ENCODE peak calls at places on chromosomes 13 and 19, in ten cellular contexts. P is ACHN; S is CD4-positive, CD25-positive, alpha-beta regulatory T cell; U is NCI-H1048; Y is activated CD4-positive, CD25-positive, alpha-beta regulatory T cell treated with anti-CD3 and anti-CD28 coated beads, Interleukin-2, amount 50 U/mL, for 16 hours; T is AG04449; A is astrocyte of the hippocampus; K is pulmonary artery endothelial cell; X is mucosa of gallbladder; E is Peyer's patch. L is an unnamed sample.

GRCh38 chr13:51230473-51231105 is 8.4 kb downstream of the FAM124A start:
- DNase-seq in T (no peak), U (no peak), P (no peak), E (peak), A (peak), K (peak), Y (no peak), X (peak), S (no peak), L (peak)

GRCh38 chr13:42041017-42041683 is 7.3 kb upstream of the DGKH start:
- DNase-seq in T (no peak), K (no peak), Y (no peak), P (peak), A (peak), S (peak), U (no peak), X (peak), E (peak), L (peak)

GRCh38 chr19:45568732-45569131 is 15.9 kb downstream of the OPA3 start:
- DNase-seq in U (no peak), X (peak), S (no peak), E (peak), K (no peak), P (peak), T (no peak), Y (no peak), A (peak), L (no peak)

GRCh38 chr19:52176574-52176973 is 5.2 kb upstream of the ZNF836 start:
- DNase-seq in E (no peak), U (no peak), Y (no peak), A (no peak), K (no peak), P (no peak), S (no peak), X (no peak), T (no peak), L (no peak)

GRCh38 chr13:24644051-24644450 is 36.2 kb upstream of the ATP12A start:
- DNase-seq in P (no peak), A (peak), S (no peak), X (no peak), T (peak), Y (no peak), K (no peak), U (no peak), E (no peak), L (peak)

GRCh38 chr13:99260216-99260615 is 2.0 kb upstream of the GPR18 start:
- DNase-seq in A (peak), U (no peak), E (no peak), T (no peak), K (no peak), X (no peak), S (no peak), P (no peak), Y (no peak), L (no peak)

GRCh38 chr19:15469513-15470297 is 5.4 kb upstream of the RASAL3 start:
- DNase-seq in K (no peak), P (no peak), A (no peak), E (no peak), S (peak), Y (no peak), X (no peak), U (no peak), T (no peak), L (no peak)

GRCh38 chr13:44299544-44299943 is 74.1 kb upstream of the SERP2 start:
- DNase-seq in K (no peak), P (no peak), T (no peak), S (no peak), U (no peak), Y (no peak), X (no peak), A (no peak), E (no peak), L (no peak)

GRCh38 chr13:108227651-108228272 is 9.6 kb downstream of the ABHD13 start:
- DNase-seq in S (peak), U (no peak), K (no peak), A (peak), T (no peak), Y (no peak), E (peak), P (peak), X (no peak), L (peak)

GRCh38 chr13:25971499-25972145 is 80.2 kb downstream of the SHISA2 start:
- DNase-seq in P (no peak), A (peak), T (no peak), K (no peak), S (peak), X (no peak), U (no peak), E (no peak), Y (no peak), L (no peak)

GRCh38 chr19:3817761-3818160 is 31.6 kb upstream of the MATK start:
- DNase-seq in K (no peak), U (no peak), E (no peak), S (no peak), T (no peak), A (no peak), Y (no peak), X (no peak), P (no peak), L (no peak)

GRCh38 chr13:25980255-25980654 is 71.6 kb downstream of the SHISA2 start:
- DNase-seq in P (peak), K (no peak), U (no peak), T (no peak), E (no peak), S (no peak), Y (no peak), A (peak), X (no peak), L (peak)

GRCh38 chr13:45327253-45327954 is 13.6 kb downstream of the TPT1 start:
- DNase-seq in A (no peak), Y (no peak), U (no peak), X (no peak), T (no peak), K (no peak), P (no peak), E (no peak), S (no peak), L (no peak)

GRCh38 chr19:3028305-3029069 is 593 bp downstream of the TLE2 start:
- DNase-seq in S (no peak), E (no peak), A (no peak), P (no peak), Y (no peak), X (no peak), K (no peak), U (no peak), T (no peak), L (no peak)

GRCh38 chr19:17385878-17386611 is 8.0 kb downstream of the CCDC194 start:
- DNase-seq in Y (no peak), S (peak), A (peak), T (no peak), E (peak), U (no peak), X (peak), P (peak), K (no peak), L (peak)

GRCh38 chr13:101639711-101640110 is 187.2 kb downstream of the ITGBL1 start:
- DNase-seq in U (no peak), Y (no peak), P (no peak), S (no peak), A (no peak), E (no peak), T (no peak), X (no peak), K (no peak), L (no peak)

GRCh38 chr19:1154731-1155351 is 19.2 kb downstream of the SBNO2 start:
- DNase-seq in K (no peak), S (no peak), P (no peak), X (peak), E (peak), T (no peak), Y (no peak), A (peak), U (no peak), L (no peak)

GRCh38 chr19:49712397-49712859 is 21.5 kb downstream of the CPT1C start:
- DNase-seq in U (peak), Y (no peak), K (no peak), A (no peak), S (no peak), X (no peak), T (no peak), P (no peak), E (no peak), L (peak)

GRCh38 chr19:33376423-33376822 is 2.9 kb downstream of the CEBPG start:
- DNase-seq in X (peak), S (no peak), E (peak), Y (no peak), A (peak), K (peak), P (peak), U (no peak), T (peak), L (no peak)

GRCh38 chr19:5782945-5783919 is 1.3 kb downstream of the PRR22 start:
- DNase-seq in K (no peak), P (no peak), X (no peak), Y (no peak), S (no peak), U (no peak), E (no peak), T (no peak), A (no peak), L (no peak)

GRCh38 chr13:47896546-47896945 is 104.5 kb downstream of the SUCLA2 start:
- DNase-seq in E (no peak), T (no peak), Y (no peak), K (no peak), X (no peak), P (no peak), U (no peak), A (no peak), S (no peak), L (peak)

GRCh38 chr19:29532956-29533355 is 7.2 kb downstream of the VSTM2B start:
- DNase-seq in U (no peak), P (no peak), A (no peak), S (no peak), X (no peak), Y (no peak), K (no peak), T (no peak), E (peak), L (no peak)

GRCh38 chr13:35388979-35389378 is 87.5 kb downstream of the MAB21L1 start:
- DNase-seq in U (no peak), E (no peak), S (no peak), X (no peak), Y (no peak), A (peak), K (peak), P (no peak), T (no peak), L (no peak)

GRCh38 chr19:35704218-35704617 is at the start of gene ZBTB32:
- DNase-seq in T (no peak), U (peak), A (peak), Y (no peak), E (no peak), K (no peak), S (peak), P (no peak), X (peak), L (peak)

GRCh38 chr13:75365724-75366173 is 116.2 kb downstream of the TBC1D4 start:
- DNase-seq in P (peak), X (no peak), E (no peak), K (no peak), Y (peak), U (no peak), S (peak), T (no peak), A (peak), L (no peak)

GRCh38 chr19:53333071-53333465 is 481 bp upstream of the ZNF845 start:
- DNase-seq in E (peak), P (no peak), Y (no peak), T (no peak), A (peak), K (peak), X (peak), U (no peak), S (peak), L (no peak)

GRCh38 chr13:94967183-94968039 is 255.1 kb upstream of the SOX21 start:
- DNase-seq in A (peak), S (peak), P (no peak), U (no peak), K (no peak), Y (no peak), T (no peak), E (no peak), X (no peak), L (no peak)

GRCh38 chr19:10625003-10625761 is at the start of gene SLC44A2:
- DNase-seq in U (peak), T (no peak), P (peak), K (no peak), Y (no peak), X (peak), S (no peak), E (peak), A (peak), L (peak)

GRCh38 chr13:28409648-28410047 is 85.3 kb downstream of the FLT1 start:
- DNase-seq in P (no peak), K (no peak), Y (no peak), T (peak), E (no peak), S (no peak), X (no peak), U (no peak), A (no peak), L (no peak)

GRCh38 chr13:85283408-85283807 is 515.8 kb downstream of the SLITRK6 start:
- DNase-seq in Y (no peak), E (no peak), K (no peak), S (no peak), A (peak), T (no peak), U (no peak), P (no peak), X (no peak), L (no peak)

GRCh38 chr13:109787135-109787954 is 962 bp upstream of the IRS2 start:
- DNase-seq in T (no peak), Y (no peak), K (no peak), P (peak), E (peak), A (peak), X (no peak), S (peak), U (no peak), L (peak)

L was measured in G401.